ENCODE peak calls at places on chromosomes 1 and 21, in five cellular contexts. W, N, J, D and K are unnamed samples.

GRCh38 chr1:9628541-9629444 is 22.7 kb upstream of the PIK3CD start:
- DNase-seq in W (no peak), N (no peak), J (no peak), D (no peak), K (peak)

GRCh38 chr1:58896211-58897183 is 112.7 kb upstream of the JUN start:
- DNase-seq in W (peak), N (no peak), J (no peak), D (peak), K (no peak)

GRCh38 chr21:42669069-42669468 is 15.6 kb downstream of the PDE9A start:
- DNase-seq in W (no peak), N (peak), J (peak), D (no peak), K (no peak)

GRCh38 chr1:10338047-10338446 is 60.8 kb upstream of the PGD start:
- DNase-seq in W (peak), N (peak), J (peak), D (peak), K (peak)

GRCh38 chr1:34013958-34014737 is 150.3 kb downstream of the HMGB4 start:
- DNase-seq in W (peak), N (no peak), J (peak), D (peak), K (no peak)

GRCh38 chr1:89865498-89866385 is 44.9 kb downstream of the LRRC8D start:
- DNase-seq in W (no peak), N (peak), J (no peak), D (peak), K (no peak)

GRCh38 chr1:227756172-227756959 is 21.1 kb downstream of the SNAP47 start:
- DNase-seq in W (no peak), N (no peak), J (no peak), D (no peak), K (no peak)

GRCh38 chr1:41274827-41275519 is 32.9 kb upstream of the SCMH1 start:
- DNase-seq in W (no peak), N (no peak), J (no peak), D (no peak), K (no peak)

GRCh38 chr1:56060901-56061300 is 518.5 kb downstream of the PLPP3 start:
- DNase-seq in W (no peak), N (no peak), J (no peak), D (peak), K (no peak)

GRCh38 chr1:15350551-15351200 is 59.0 kb upstream of the EFHD2 start:
- DNase-seq in W (no peak), N (no peak), J (no peak), D (no peak), K (no peak)

GRCh38 chr21:16519012-16519411 is 789.2 kb downstream of the USP25 start:
- DNase-seq in W (no peak), N (no peak), J (no peak), D (no peak), K (no peak)

GRCh38 chr1:165545974-165546373 is 2.2 kb downstream of the LRRC52 start:
- DNase-seq in W (no peak), N (no peak), J (no peak), D (no peak), K (no peak)

GRCh38 chr1:103569493-103569892 is 1.9 kb upstream of the AMY2B start:
- DNase-seq in W (no peak), N (no peak), J (no peak), D (no peak), K (no peak)

GRCh38 chr1:21313146-21313885 is 23.1 kb upstream of the ECE1 start:
- DNase-seq in W (no peak), N (no peak), J (no peak), D (no peak), K (no peak)

GRCh38 chr1:8182034-8182761 is 135.7 kb upstream of the SLC45A1 start:
- DNase-seq in W (no peak), N (peak), J (no peak), D (peak), K (no peak)

GRCh38 chr1:77120950-77121349 is 98.3 kb downstream of the PIGK start:
- DNase-seq in W (no peak), N (no peak), J (no peak), D (no peak), K (no peak)

GRCh38 chr1:214453109-214453722 is 98.2 kb downstream of the PTPN14 start:
- DNase-seq in W (no peak), N (peak), J (no peak), D (no peak), K (no peak)

GRCh38 chr1:161999318-162000052 is 24.2 kb downstream of the OLFML2B start:
- DNase-seq in W (no peak), N (no peak), J (no peak), D (no peak), K (no peak)

GRCh38 chr1:29875557-29876028 is 639.3 kb downstream of the PTPRU start:
- DNase-seq in W (no peak), N (peak), J (no peak), D (no peak), K (no peak)

GRCh38 chr1:99613716-99614115 is 32.2 kb upstream of the PALMD start:
- DNase-seq in W (no peak), N (no peak), J (no peak), D (no peak), K (no peak)

GRCh38 chr1:203607169-203607873 is 19.3 kb upstream of the ATP2B4 start:
- DNase-seq in W (no peak), N (peak), J (no peak), D (peak), K (no peak)

GRCh38 chr1:170340259-170340658 is 191.7 kb upstream of the GORAB start:
- DNase-seq in W (no peak), N (no peak), J (no peak), D (peak), K (no peak)

GRCh38 chr1:54791880-54792522 is 9.1 kb downstream of the TTC22 start:
- DNase-seq in W (peak), N (peak), J (peak), D (peak), K (peak)

GRCh38 chr1:58515794-58516401 is 30.6 kb downstream of the OMA1 start:
- DNase-seq in W (peak), N (peak), J (peak), D (peak), K (peak)

GRCh38 chr1:224922404-224923164 is 6.9 kb upstream of the DNAH14 start:
- DNase-seq in W (peak), N (peak), J (peak), D (peak), K (peak)

GRCh38 chr1:35544976-35545375 is 12.2 kb downstream of the KIAA0319L start:
- DNase-seq in W (peak), N (peak), J (peak), D (peak), K (peak)

GRCh38 chr1:209483691-209484090 is 99.8 kb upstream of the CAMK1G start:
- DNase-seq in W (no peak), N (no peak), J (no peak), D (no peak), K (no peak)

GRCh38 chr1:67785847-67786753 is 47.2 kb downstream of the GNG12 start:
- DNase-seq in W (no peak), N (no peak), J (no peak), D (no peak), K (no peak)

GRCh38 chr1:59142663-59143487 is 154.0 kb upstream of the FGGY start:
- DNase-seq in W (no peak), N (peak), J (peak), D (peak), K (no peak)

GRCh38 chr1:35448344-35448801 is 108.8 kb downstream of the KIAA0319L start:
- DNase-seq in W (no peak), N (peak), J (no peak), D (peak), K (no peak)

GRCh38 chr21:46538262-46538661 is 66.6 kb downstream of the S100B start:
- DNase-seq in W (no peak), N (no peak), J (no peak), D (no peak), K (no peak)

GRCh38 chr1:171251741-171252300 is 3.5 kb downstream of the FMO1 start:
- DNase-seq in W (peak), N (peak), J (peak), D (peak), K (peak)

GRCh38 chr1:158055854-158056253 is 62.4 kb downstream of the KIRREL1 start:
- DNase-seq in W (no peak), N (peak), J (peak), D (no peak), K (peak)

GRCh38 chr21:46205121-46205520 is 20.9 kb upstream of the SPATC1L start:
- DNase-seq in W (no peak), N (no peak), J (no peak), D (no peak), K (no peak)

GRCh38 chr1:155882235-155882634 is 22.9 kb downstream of the SYT11 start:
- DNase-seq in W (no peak), N (no peak), J (no peak), D (no peak), K (peak)

GRCh38 chr1:153293847-153294246 is 18.9 kb downstream of the PGLYRP3 start:
- DNase-seq in W (no peak), N (no peak), J (no peak), D (no peak), K (no peak)

GRCh38 chr1:6199298-6200187 is at the start of gene RPL22:
- DNase-seq in W (peak), N (peak), J (peak), D (peak), K (peak)

GRCh38 chr1:213089924-213090677 is 39.1 kb downstream of the RPS6KC1 start:
- DNase-seq in W (no peak), N (no peak), J (no peak), D (no peak), K (no peak)

GRCh38 chr1:28437260-28437923 is 67.9 kb downstream of the PHACTR4 start:
- DNase-seq in W (peak), N (peak), J (no peak), D (peak), K (no peak)

GRCh38 chr21:34037446-34037845 is 35.9 kb upstream of the MRPS6 start:
- DNase-seq in W (no peak), N (peak), J (no peak), D (peak), K (no peak)

DNA sequence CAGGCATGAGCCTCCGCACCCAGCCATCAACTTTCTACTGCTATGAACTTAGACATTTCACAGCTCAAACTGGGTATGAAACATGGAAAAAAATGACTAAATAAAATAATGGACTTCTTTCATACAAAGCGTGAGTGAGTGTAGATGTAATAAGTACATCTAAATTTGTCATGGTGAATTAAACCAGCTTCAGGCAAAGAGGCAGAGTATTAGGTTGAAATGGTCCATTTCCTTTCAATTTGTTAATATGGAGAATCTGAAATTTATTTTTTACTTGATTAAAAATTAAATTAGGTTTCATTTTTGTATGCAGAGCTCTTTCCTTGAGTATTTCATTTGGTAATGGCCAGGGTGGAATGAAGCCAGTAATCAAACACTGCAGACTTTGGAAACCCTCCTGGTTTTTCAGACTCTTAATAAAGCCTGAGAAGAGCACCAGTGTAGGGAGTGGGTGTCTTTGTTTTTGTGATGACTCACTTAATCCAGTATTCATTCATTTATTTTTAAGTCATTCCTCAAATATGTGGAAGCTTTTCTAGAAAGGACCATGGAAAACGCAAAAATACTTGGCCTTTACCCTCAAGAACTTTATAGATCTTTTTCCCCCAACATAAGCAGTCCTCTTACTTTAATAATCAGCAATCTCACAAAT is 49.2 kb downstream of the ALG14 start:
- DNase-seq in W (no peak), N (peak), J (no peak), D (no peak), K (no peak)
- TF ChIP-seq EZH2phosphoT487 in W (no peak), N (no peak), J (no peak), D (no peak), K (no peak)

DNA sequence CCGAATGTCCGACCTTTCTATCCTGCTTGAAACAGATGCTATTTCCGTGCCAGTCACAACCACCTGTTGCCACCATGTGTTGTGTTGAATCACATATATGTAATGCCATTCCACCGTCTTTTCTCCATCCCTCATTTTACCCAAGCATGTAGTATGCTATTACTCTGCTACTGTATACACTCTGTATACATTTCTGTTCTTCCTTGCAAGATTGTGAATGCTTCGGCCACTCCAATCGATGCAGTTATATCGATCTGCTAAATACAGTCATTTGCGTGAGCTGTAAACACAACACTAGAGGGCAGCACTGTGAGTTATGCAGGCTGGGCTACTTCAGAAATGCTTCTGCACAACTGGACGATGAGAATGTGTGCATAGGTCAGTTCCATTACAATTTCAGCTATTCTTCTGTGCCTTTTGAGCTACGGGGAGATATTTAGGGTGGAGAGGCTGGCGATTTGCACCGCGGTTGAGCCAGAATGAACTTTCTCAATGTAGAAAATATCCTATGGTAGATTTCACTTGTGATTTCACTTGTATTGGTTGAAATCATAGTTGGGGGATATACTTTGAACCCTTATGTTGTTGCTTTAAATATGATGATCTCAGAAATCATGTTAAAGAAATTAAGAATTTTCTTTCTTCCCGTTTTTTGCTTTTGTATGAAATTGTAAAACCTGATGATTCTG is 289.8 kb downstream of the NTNG1 start:
- DNase-seq in W (peak), N (peak), J (peak), D (peak), K (peak)
- H2AFZ ChIP-seq in W (no peak), N (peak), J (no peak), D (no peak), K (peak)

GRCh38 chr21:41319273-41319672 is 2.7 kb downstream of the FAM3B start:
- DNase-seq in W (no peak), N (no peak), J (no peak), D (peak), K (no peak)
- TF ChIP-seq CTCF in W (no peak), N (no peak), J (no peak), D (no peak), K (no peak)

GRCh38 chr1:244454412-244454811 is 2.7 kb upstream of the ADSS2 start:
- DNase-seq in W (no peak), N (no peak), J (peak), D (no peak), K (no peak)

GRCh38 chr1:244460195-244460594 is 878 bp upstream of the CATSPERE start:
- DNase-seq in W (no peak), N (peak), J (peak), D (no peak), K (no peak)

GRCh38 chr1:244461254-244462071 is at the start of gene CATSPERE:
- DNase-seq in W (peak), N (peak), J (peak), D (peak), K (peak)

GRCh38 chr1:244456586-244456985 is 4.5 kb upstream of the CATSPERE start:
- DNase-seq in W (no peak), N (no peak), J (no peak), D (no peak), K (no peak)

GRCh38 chr1:244458781-244459180 is 2.3 kb upstream of the CATSPERE start:
- DNase-seq in W (no peak), N (no peak), J (no peak), D (no peak), K (no peak)
- TF ChIP-seq EZH2phosphoT487 in W (no peak), N (no peak), J (no peak), D (no peak), K (no peak)

DNA sequence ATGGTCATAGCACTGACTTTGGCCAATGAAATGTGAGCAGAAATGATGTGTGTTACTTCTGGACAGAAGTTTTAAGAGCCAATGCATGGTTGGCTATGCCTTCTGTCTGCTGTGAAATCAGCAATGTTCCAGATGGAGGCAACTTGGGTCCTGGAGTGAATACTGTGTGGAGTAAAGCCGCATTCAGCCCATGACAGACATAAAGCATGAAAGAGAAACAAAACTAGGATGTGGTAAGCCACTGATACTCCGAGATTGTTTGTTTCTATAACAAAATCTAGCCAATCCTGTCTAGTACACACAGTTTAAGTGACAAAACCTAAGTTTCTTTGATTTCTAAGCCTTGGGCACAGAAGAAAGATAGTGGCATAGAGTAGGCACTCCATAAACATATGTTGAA is 47.1 kb upstream of the ARHGAP29 start:
- DNase-seq in W (no peak), N (no peak), J (no peak), D (no peak), K (no peak)
- H2AFZ ChIP-seq in W (no peak), N (no peak), J (no peak), D (no peak), K (no peak)

DNA sequence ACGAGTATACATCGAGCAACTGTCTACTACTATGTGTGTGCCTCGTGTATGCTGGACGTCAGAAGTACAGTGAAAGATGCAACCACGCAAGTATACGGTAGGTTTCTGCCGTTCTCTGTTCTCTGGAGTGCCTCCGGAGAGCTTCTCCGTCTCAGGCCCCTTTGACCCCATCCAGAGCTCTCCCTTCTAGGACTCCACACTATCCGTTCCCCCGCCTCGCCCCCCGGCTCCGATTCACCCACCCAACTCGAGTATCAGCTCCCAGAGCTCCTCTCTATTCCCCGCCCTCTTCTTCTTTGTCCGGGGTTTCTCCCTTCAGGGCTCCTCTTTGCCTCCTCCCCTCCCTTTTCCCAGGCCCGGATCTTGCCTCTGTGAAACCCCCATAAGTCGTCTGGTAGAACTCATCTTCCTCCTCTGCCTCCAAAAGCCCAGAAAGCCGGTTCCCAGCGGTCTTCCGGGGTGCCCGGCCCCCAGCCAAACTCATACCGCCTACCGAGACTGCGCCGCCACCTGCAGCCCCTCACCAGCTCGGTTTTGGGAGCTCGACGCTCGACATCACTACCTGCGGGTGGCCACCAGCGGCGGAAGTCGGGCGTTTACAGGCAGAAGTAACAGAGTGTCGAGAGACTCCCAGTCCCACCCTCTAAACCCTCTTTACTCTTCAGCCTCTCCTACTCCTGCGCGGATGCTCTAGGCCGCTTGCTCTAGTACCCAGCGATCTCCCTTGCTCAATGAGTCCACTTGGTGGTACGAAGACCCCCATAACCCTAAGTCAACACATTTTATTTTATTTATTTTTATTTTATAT is at the start of gene VPS72:
- DNase-seq in W (peak), N (peak), J (peak), D (peak), K (peak)
- TF ChIP-seq CTCF in W (no peak), N (no peak), J (no peak), D (no peak), K (peak)

DNA sequence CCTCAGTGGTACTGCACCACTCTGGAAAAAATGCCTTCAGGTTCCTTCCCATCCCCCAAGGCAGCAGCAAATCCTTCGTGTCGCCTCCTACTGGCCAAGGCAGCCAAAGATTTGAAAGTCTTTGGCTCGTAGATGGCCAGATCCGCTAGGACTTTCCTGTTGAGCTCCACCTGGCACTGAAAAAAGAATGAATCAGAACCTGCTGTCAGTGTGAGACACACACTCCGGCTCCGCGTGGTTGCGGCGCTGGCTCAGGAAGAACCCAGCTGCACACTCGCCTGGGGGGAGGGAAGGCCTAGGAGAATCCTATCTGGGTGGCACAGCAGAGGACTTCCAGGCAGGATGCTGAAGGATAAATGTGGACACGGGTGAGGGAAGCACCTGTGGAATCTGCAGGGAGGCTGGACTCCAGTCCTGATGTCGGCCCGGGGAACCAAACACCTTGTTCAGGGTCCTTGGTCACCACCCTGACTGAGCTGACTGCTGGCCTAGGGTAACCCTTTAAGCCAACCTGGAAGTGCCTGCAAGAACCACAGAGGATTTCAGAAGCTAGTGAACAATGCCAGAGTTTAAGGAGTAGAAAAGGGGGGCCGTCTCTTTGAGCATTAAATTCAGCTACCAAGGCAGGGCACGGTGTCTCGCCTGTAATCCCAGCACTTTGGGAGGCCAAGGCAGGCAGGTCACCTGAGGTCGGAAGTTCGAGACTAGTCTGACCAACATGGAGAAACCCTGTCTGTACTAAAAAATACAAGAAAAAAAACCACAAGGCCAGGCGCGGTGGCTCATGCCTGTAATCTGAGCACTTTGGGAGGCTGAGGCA is 3.2 kb upstream of the CCNL2 start:
- DNase-seq in W (peak), N (peak), J (peak), D (peak), K (peak)
- TF ChIP-seq EZH2phosphoT487 in W (no peak), N (no peak), J (no peak), D (no peak), K (no peak)